ENCODE peak calls at places on chromosomes 3 and 15, in four cellular contexts. X is A549, S is spleen, O is GM12891. B is an unnamed sample.

GRCh38 chr15:62296756-62297507 is 131.8 kb upstream of the C2CD4B start:
- DNase-seq in X (no peak), S (no peak), O (no peak), B (no peak)

GRCh38 chr15:82894971-82895520 is 57.5 kb downstream of the HOMER2 start:
- DNase-seq in X (no peak), S (no peak), O (no peak), B (no peak)

GRCh38 chr3:122582390-122582789 is 4.9 kb downstream of the PARP15 start:
- DNase-seq in X (no peak), S (no peak), O (no peak), B (no peak)

GRCh38 chr3:73213906-73214305 is 152.4 kb downstream of the EBLN2 start:
- DNase-seq in X (no peak), S (no peak), O (no peak), B (no peak)

GRCh38 chr3:75655501-75655904 is 8.6 kb upstream of the FRG2C start:
- DNase-seq in X (no peak), S (no peak), O (no peak), B (no peak)

GRCh38 chr15:80285379-80285778 is 33.4 kb upstream of the CTXND1 start:
- DNase-seq in X (no peak), S (no peak), O (no peak), B (no peak)

GRCh38 chr15:29925227-29926082 is 103.2 kb upstream of the TJP1 start:
- DNase-seq in X (peak), S (no peak), O (peak), B (peak)

GRCh38 chr15:55496716-55497115 is 11.3 kb downstream of the DNAAF4 start:
- DNase-seq in X (no peak), S (no peak), O (no peak), B (no peak)

GRCh38 chr3:131730581-131730980 is 227.8 kb upstream of the MRPL3 start:
- DNase-seq in X (no peak), S (no peak), O (no peak), B (no peak)

GRCh38 chr3:74489393-74489792 is 125.1 kb downstream of the CNTN3 start:
- DNase-seq in X (no peak), S (no peak), O (no peak), B (no peak)

GRCh38 chr3:140699516-140700231 is 21.8 kb downstream of the TRIM42 start:
- DNase-seq in X (no peak), S (no peak), O (no peak), B (no peak)

GRCh38 chr3:64306745-64307144 is 81.5 kb upstream of the PRICKLE2 start:
- DNase-seq in X (no peak), S (no peak), O (no peak), B (no peak)

GRCh38 chr3:177554900-177555759 is 357.8 kb upstream of the TBL1XR1 start:
- DNase-seq in X (no peak), S (no peak), O (no peak), B (no peak)

GRCh38 chr3:64351713-64352595 is 126.7 kb upstream of the PRICKLE2 start:
- DNase-seq in X (peak), S (no peak), O (no peak), B (no peak)

GRCh38 chr3:157081681-157082210 is 78.2 kb downstream of the CCNL1 start:
- DNase-seq in X (peak), S (peak), O (peak), B (peak)

GRCh38 chr15:100115066-100115710 is 226.6 kb downstream of the ADAMTS17 start:
- DNase-seq in X (no peak), S (peak), O (no peak), B (no peak)

GRCh38 chr15:97101572-97101971 is 771.1 kb downstream of the NR2F2 start:
- DNase-seq in X (no peak), S (no peak), O (no peak), B (no peak)

GRCh38 chr3:188686319-188686718 is 485.5 kb upstream of the TPRG1 start:
- DNase-seq in X (no peak), S (no peak), O (no peak), B (no peak)

GRCh38 chr15:40063563-40064011 is 24.6 kb upstream of the SRP14 start:
- DNase-seq in X (peak), S (peak), O (no peak), B (no peak)

GRCh38 chr15:95663156-95663831 is 667.2 kb upstream of the NR2F2 start:
- DNase-seq in X (no peak), S (no peak), O (no peak), B (no peak)

GRCh38 chr15:93093765-93094164 is 4.8 kb upstream of the RGMA start:
- DNase-seq in X (no peak), S (no peak), O (no peak), B (no peak)

GRCh38 chr3:89690649-89691048 is 583.2 kb downstream of the EPHA3 start:
- DNase-seq in X (no peak), S (no peak), O (no peak), B (no peak)

GRCh38 chr3:32301426-32301825 is 62.9 kb downstream of the CMTM8 start:
- DNase-seq in X (no peak), S (no peak), O (no peak), B (no peak)

GRCh38 chr3:66592927-66593625 is 92.3 kb upstream of the LRIG1 start:
- DNase-seq in X (no peak), S (no peak), O (no peak), B (no peak)

GRCh38 chr3:140717915-140718314 is 40.1 kb downstream of the TRIM42 start:
- DNase-seq in X (no peak), S (no peak), O (no peak), B (peak)

GRCh38 chr15:75578206-75578947 is 738 bp downstream of the PTPN9 start:
- DNase-seq in X (peak), S (peak), O (peak), B (no peak)
- TF ChIP-seq POLR2A in X (peak), S (no peak), O (no peak), B (no peak)

DNA sequence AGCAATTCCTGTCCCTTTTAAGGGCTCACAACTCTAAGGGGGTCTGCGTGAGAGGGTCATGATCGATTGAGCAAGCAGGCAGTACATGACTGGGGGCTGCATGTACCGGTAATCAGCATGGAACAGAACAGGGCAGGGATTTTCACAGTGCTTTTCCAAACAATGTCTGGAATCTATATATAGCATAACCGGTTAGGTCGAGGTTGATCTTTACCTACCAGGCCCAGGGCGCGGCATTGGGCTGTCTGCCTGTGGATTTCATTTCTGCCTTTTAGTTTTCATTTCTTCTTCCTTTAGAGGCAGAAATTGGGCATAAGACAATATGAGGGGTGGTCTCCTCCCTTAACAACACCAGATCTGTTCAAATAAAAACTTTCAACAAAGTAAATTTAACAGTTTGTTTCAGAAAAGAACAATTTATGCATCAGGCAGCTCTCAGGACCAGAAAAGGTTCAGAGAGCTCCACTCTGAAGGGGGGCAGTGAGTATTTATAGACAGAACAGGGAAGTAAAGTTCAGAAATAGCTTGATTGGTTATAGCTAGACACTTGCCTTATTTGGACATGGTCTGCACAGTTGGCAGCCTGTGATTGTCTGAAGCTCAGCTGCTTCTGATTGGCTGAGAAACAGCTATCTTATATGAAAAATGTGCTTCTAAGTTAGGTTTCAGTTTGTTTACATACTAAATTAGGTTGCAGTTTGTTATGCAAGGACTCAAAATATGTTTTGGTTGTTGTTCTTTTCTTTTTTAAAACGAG is 17.2 kb upstream of the B4GALT4 start:
- DNase-seq in X (peak), S (no peak), O (no peak), B (no peak)
- TF ChIP-seq POLR2A in X (no peak), S (no peak), O (no peak), B (no peak)

GRCh38 chr3:53161345-53161819 is 373 bp downstream of the PRKCD start:
- DNase-seq in X (no peak), S (peak), O (no peak), B (no peak)

GRCh38 chr3:53159415-53160135 is 1.4 kb upstream of the PRKCD start:
- DNase-seq in X (peak), S (no peak), O (no peak), B (no peak)

GRCh38 chr3:53160335-53160659 is 712 bp upstream of the PRKCD start:
- DNase-seq in X (no peak), S (no peak), O (no peak), B (no peak)

GRCh38 chr3:53161820-53162671 is 1.0 kb downstream of the PRKCD start:
- DNase-seq in X (peak), S (peak), O (peak), B (no peak)

GRCh38 chr3:53160660-53161344 is at the start of gene PRKCD:
- DNase-seq in X (peak), S (peak), O (peak), B (peak)
- TF ChIP-seq POLR2A in X (peak), S (no peak), O (peak), B (peak)

GRCh38 chr3:52047295-52047960 is 8.9 kb downstream of the DUSP7 start:
- DNase-seq in X (no peak), S (no peak), O (no peak), B (no peak)

GRCh38 chr3:52046186-52046913 is 10.0 kb downstream of the DUSP7 start:
- DNase-seq in X (peak), S (no peak), O (no peak), B (no peak)

GRCh38 chr3:52049503-52049902 is 6.9 kb downstream of the DUSP7 start:
- DNase-seq in X (no peak), S (no peak), O (no peak), B (no peak)

GRCh38 chr3:52044869-52045616 is 11.3 kb downstream of the DUSP7 start:
- DNase-seq in X (no peak), S (no peak), O (no peak), B (no peak)

DNA sequence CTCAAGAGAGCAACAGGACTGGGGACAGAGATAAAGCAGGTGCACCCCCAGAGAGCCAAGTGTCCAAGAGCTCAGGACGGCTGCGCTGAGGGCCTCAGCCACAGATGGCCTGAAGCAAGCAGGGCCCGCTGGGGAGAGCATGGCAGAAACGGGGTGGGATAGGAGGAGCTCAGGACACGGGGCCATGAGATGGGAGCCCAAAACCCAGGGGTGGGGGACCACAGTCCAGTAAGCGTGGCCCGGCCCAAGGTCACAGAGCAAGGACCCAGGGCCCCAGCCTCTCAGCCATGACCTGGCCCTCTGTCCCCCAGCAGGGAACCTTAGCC is 9.5 kb downstream of the DUSP7 start:
- DNase-seq in X (no peak), S (no peak), O (no peak), B (no peak)
- TF ChIP-seq POLR2A in X (no peak), S (no peak), O (no peak), B (no peak)

DNA sequence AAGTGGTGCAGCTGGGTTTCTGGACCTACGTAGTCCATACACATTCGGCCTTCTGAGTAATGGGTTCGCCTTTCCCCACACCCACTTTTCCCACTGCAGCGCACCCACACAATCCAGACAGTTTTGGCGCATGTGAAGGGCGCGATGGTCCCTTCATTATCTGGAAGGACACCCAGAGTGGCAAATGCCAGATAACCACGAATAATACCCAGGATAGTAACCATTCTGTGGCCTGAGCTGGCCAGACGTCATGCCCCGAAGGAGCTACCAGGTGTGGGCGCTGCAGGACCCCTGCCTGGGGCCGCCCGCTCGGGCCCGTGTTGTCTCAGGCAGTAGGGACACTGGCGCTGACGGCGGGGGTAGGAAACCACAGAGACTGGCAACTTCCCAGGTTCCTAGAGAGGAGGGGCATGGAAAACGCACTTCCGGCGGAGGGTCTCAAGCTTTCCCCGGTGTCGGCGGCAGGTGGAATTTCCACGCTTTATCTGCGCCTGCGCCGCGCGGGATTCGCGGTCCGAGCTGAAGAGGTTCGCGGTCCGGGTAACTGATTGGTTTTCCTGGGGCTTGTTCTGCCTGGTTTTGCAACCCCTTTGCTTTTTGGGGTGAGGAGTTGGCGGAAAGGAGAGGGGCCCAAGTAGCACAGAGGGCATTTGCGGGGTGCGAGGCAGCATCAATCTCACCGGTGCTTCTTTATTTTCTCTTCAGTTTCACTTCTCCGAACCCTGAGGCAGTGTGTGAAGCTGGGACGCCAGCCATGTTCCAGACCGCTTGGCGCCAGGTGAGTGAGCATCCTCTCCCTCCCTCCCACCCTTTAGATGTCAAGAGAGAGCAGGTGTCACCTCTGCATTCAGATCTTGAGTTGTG is at the start of gene ZNF620:
- DNase-seq in X (peak), S (peak), O (peak), B (peak)
- TF ChIP-seq POLR2A in X (peak), S (no peak), O (no peak), B (no peak)

GRCh38 chr3:100030346-100030745 is 84.0 kb downstream of the FILIP1L start:
- DNase-seq in X (no peak), S (no peak), O (no peak), B (no peak)

GRCh38 chr3:100033184-100033583 is 81.1 kb downstream of the FILIP1L start:
- DNase-seq in X (peak), S (no peak), O (no peak), B (no peak)

GRCh38 chr3:100033814-100034490 is 80.3 kb downstream of the FILIP1L start:
- DNase-seq in X (no peak), S (no peak), O (no peak), B (no peak)

GRCh38 chr3:100030914-100031313 is 83.4 kb downstream of the FILIP1L start:
- DNase-seq in X (no peak), S (no peak), O (no peak), B (no peak)

DNA sequence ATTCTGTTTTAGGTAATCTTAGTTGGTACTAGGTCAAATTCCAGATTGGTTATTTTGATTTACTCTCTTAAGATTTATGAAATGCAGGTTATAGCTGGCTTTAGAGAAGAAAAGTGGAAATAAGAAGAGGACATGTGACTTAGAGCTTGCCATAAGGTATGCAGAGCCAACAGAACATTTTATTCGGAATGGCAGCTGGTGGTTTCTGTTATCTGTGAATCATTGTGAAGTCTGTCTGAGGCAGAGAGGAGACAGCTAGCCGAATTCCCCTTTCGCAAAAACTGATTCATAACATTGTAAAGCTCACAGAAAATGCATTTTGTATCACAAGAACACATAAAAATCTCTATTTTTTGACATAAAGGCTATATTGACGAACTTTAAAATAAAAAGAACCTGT is 82.0 kb downstream of the FILIP1L start:
- DNase-seq in X (peak), S (no peak), O (no peak), B (no peak)
- TF ChIP-seq POLR2A in X (no peak), S (no peak), O (no peak), B (no peak)